ENCODE peak calls at places on chromosomes 5 and 9, in seven cellular contexts. One of them, this sample, is unnamed.

GRCh38 chr5:174825587-174825986 is 101.2 kb downstream of the MSX2 start:
- DNase-seq in psoas muscle: no peak
- DNase-seq in colonic mucosa: no peak
- DNase-seq in Peyer's patch: no peak
- DNase-seq in CD4-positive, alpha-beta T cell: no peak
- DNase-seq in NB4: no peak
- DNase-seq in body of pancreas: no peak
- DNase-seq in this sample: no peak

GRCh38 chr5:42638972-42639371 is 117.6 kb upstream of the CCDC152 start:
- DNase-seq in NB4: no peak
- DNase-seq in Peyer's patch: no peak
- DNase-seq in colonic mucosa: no peak
- DNase-seq in body of pancreas: no peak
- DNase-seq in CD4-positive, alpha-beta T cell: no peak
- DNase-seq in psoas muscle: no peak
- DNase-seq in this sample: no peak

GRCh38 chr9:97293207-97293721 is 14.2 kb upstream of the CCDC180 start:
- DNase-seq in Peyer's patch: no peak
- DNase-seq in body of pancreas: no peak
- DNase-seq in colonic mucosa: no peak
- DNase-seq in CD4-positive, alpha-beta T cell: no peak
- DNase-seq in psoas muscle: peak
- DNase-seq in NB4: no peak
- DNase-seq in this sample: no peak

GRCh38 chr9:37262410-37262809 is 142.0 kb downstream of the ZCCHC7 start:
- DNase-seq in CD4-positive, alpha-beta T cell: no peak
- DNase-seq in NB4: peak
- DNase-seq in body of pancreas: no peak
- DNase-seq in colonic mucosa: no peak
- DNase-seq in psoas muscle: no peak
- DNase-seq in Peyer's patch: no peak
- DNase-seq in this sample: no peak

GRCh38 chr9:76424491-76424890 is 30.3 kb upstream of the RFK start:
- DNase-seq in CD4-positive, alpha-beta T cell: no peak
- DNase-seq in psoas muscle: no peak
- DNase-seq in NB4: no peak
- DNase-seq in Peyer's patch: no peak
- DNase-seq in colonic mucosa: no peak
- DNase-seq in body of pancreas: no peak
- DNase-seq in this sample: no peak

GRCh38 chr5:7391688-7392400 is 4.1 kb upstream of the ADCY2 start:
- DNase-seq in colonic mucosa: peak
- DNase-seq in psoas muscle: no peak
- DNase-seq in Peyer's patch: no peak
- DNase-seq in body of pancreas: no peak
- DNase-seq in NB4: no peak
- DNase-seq in CD4-positive, alpha-beta T cell: no peak
- DNase-seq in this sample: no peak

GRCh38 chr9:131565369-131565768 is 20.0 kb downstream of the PRRT1B start:
- DNase-seq in NB4: no peak
- DNase-seq in colonic mucosa: no peak
- DNase-seq in psoas muscle: no peak
- DNase-seq in CD4-positive, alpha-beta T cell: no peak
- DNase-seq in body of pancreas: no peak
- DNase-seq in Peyer's patch: no peak
- DNase-seq in this sample: no peak

GRCh38 chr9:71820516-71820915 is 52.2 kb upstream of the CEMIP2 start:
- DNase-seq in Peyer's patch: no peak
- DNase-seq in NB4: no peak
- DNase-seq in body of pancreas: no peak
- DNase-seq in psoas muscle: no peak
- DNase-seq in colonic mucosa: no peak
- DNase-seq in CD4-positive, alpha-beta T cell: no peak
- DNase-seq in this sample: no peak

GRCh38 chr5:124064956-124065355 is 553.0 kb downstream of the CSNK1G3 start:
- DNase-seq in Peyer's patch: no peak
- DNase-seq in colonic mucosa: no peak
- DNase-seq in CD4-positive, alpha-beta T cell: no peak
- DNase-seq in psoas muscle: no peak
- DNase-seq in NB4: no peak
- DNase-seq in body of pancreas: no peak
- DNase-seq in this sample: no peak

GRCh38 chr5:145938699-145939531 is 2.5 kb downstream of the SH3RF2 start:
- DNase-seq in CD4-positive, alpha-beta T cell: no peak
- DNase-seq in colonic mucosa: peak
- DNase-seq in psoas muscle: no peak
- DNase-seq in Peyer's patch: no peak
- DNase-seq in body of pancreas: no peak
- DNase-seq in NB4: no peak
- DNase-seq in this sample: no peak

GRCh38 chr9:136438548-136438908 is 1.1 kb downstream of the INPP5E start:
- DNase-seq in body of pancreas: no peak
- DNase-seq in NB4: peak
- DNase-seq in Peyer's patch: no peak
- DNase-seq in colonic mucosa: no peak
- DNase-seq in psoas muscle: no peak
- DNase-seq in CD4-positive, alpha-beta T cell: no peak
- DNase-seq in this sample: no peak

GRCh38 chr9:103037508-103038477 is 42.7 kb downstream of the CYLC2 start:
- DNase-seq in NB4: peak
- DNase-seq in body of pancreas: no peak
- DNase-seq in CD4-positive, alpha-beta T cell: no peak
- DNase-seq in colonic mucosa: no peak
- DNase-seq in Peyer's patch: no peak
- DNase-seq in psoas muscle: peak
- DNase-seq in this sample: no peak

GRCh38 chr5:88256872-88257271 is 11.8 kb downstream of the TMEM161B start:
- DNase-seq in colonic mucosa: no peak
- DNase-seq in psoas muscle: no peak
- DNase-seq in CD4-positive, alpha-beta T cell: no peak
- DNase-seq in body of pancreas: no peak
- DNase-seq in NB4: no peak
- DNase-seq in Peyer's patch: no peak
- DNase-seq in this sample: no peak

GRCh38 chr9:126561582-126561981 is 52.1 kb upstream of the LMX1B start:
- DNase-seq in NB4: peak
- DNase-seq in psoas muscle: no peak
- DNase-seq in body of pancreas: no peak
- DNase-seq in colonic mucosa: no peak
- DNase-seq in Peyer's patch: no peak
- DNase-seq in CD4-positive, alpha-beta T cell: no peak
- DNase-seq in this sample: no peak

GRCh38 chr5:80852331-80853245 is 107.6 kb upstream of the RASGRF2 start:
- DNase-seq in psoas muscle: no peak
- DNase-seq in colonic mucosa: no peak
- DNase-seq in CD4-positive, alpha-beta T cell: no peak
- DNase-seq in Peyer's patch: no peak
- DNase-seq in body of pancreas: no peak
- DNase-seq in NB4: no peak
- DNase-seq in this sample: no peak

GRCh38 chr5:83470920-83471404 is 582 bp upstream of the VCAN start:
- DNase-seq in Peyer's patch: no peak
- DNase-seq in psoas muscle: no peak
- DNase-seq in body of pancreas: no peak
- DNase-seq in colonic mucosa: no peak
- DNase-seq in NB4: peak
- DNase-seq in CD4-positive, alpha-beta T cell: no peak
- DNase-seq in this sample: no peak

GRCh38 chr5:127228540-127229184 is 61.9 kb upstream of the MEGF10 start:
- DNase-seq in NB4: no peak
- DNase-seq in body of pancreas: no peak
- DNase-seq in colonic mucosa: no peak
- DNase-seq in psoas muscle: no peak
- DNase-seq in CD4-positive, alpha-beta T cell: no peak
- DNase-seq in Peyer's patch: no peak
- DNase-seq in this sample: no peak

DNA sequence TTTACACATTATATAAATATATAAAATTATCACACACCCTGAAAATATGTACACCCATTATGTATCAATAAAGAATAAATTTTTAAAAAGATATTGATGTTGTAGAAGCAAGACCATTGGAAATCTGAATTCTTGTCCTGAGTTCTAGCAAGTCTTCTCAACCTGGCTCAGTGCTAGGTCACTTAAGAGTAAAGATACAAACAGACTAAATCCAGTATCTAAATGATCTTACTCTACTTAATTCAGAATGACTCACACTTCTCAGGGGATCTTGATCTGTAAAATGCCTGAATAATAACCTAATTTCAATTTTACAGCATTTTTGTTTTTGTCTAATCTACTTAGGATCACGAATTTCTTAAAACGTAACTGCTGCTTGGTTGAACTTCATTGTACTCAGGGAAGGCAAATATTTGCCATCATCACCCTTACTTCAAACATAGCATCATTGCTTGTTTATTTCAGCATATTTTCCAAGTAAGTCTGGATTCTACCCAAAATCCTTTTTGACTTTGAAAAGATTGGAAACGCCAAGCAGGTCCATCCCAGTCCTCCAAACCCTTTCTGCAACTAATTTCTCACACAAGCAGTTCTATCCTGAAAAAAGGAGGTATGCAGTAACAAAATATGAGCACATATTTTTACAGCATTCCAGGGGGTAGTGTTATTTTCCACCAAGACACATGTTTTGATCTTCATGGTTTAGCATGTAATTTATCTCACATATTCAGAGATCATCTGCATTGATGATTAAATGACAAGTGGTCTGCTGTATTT is 582.6 kb downstream of the PSAT1 start:
- DNase-seq in colonic mucosa: no peak
- DNase-seq in CD4-positive, alpha-beta T cell: no peak
- DNase-seq in body of pancreas: no peak
- DNase-seq in psoas muscle: no peak
- DNase-seq in Peyer's patch: no peak
- DNase-seq in NB4: no peak
- DNase-seq in this sample: no peak
- TF ChIP-seq CTCF in colonic mucosa: no peak
- TF ChIP-seq CTCF in CD4-positive, alpha-beta T cell: no peak
- TF ChIP-seq CTCF in body of pancreas: no peak
- TF ChIP-seq CTCF in psoas muscle: no peak
- TF ChIP-seq CTCF in Peyer's patch: no peak
- TF ChIP-seq CTCF in NB4: no peak
- TF ChIP-seq CTCF in this sample: no peak

DNA sequence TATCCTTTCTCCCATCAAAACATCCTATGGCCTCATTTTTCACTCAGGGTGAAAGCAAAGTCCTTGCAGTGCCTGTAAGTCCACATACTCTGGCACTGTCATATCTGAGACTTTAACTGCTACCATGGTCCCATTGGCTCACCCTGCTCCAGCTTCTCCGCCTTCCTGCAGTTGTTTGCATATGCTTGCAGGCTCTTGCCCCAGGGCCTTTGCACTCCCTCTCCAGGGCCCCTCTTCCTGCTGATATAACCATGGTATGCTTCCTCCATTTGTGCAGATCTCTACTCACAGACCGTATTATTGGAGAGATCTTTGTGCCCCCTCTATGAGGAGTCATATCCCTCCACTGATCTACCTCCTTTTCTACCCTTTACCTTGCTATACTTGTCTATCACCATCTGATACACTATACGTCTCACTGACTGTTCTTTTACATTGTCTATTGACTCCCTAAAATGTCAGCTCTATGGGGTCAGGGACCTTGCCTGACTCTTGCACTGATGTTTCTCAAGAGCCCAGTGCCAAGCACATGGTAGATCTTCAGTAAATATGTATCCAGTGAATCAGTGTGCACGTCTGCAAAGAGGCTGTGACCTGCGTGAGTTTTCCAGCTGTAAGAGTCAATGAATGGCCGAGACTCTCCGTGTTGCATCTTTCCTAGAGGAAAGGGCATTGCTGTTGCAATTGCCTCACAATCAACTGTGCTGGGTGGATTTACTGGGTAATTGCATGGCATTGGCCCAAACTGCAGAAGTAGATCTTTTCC is 81.7 kb upstream of the CPEB4 start:
- DNase-seq in NB4: peak
- DNase-seq in body of pancreas: no peak
- DNase-seq in psoas muscle: no peak
- DNase-seq in CD4-positive, alpha-beta T cell: no peak
- DNase-seq in Peyer's patch: no peak
- DNase-seq in colonic mucosa: no peak
- DNase-seq in this sample: no peak
- TF ChIP-seq CTCF in NB4: no peak
- TF ChIP-seq CTCF in body of pancreas: no peak
- TF ChIP-seq CTCF in psoas muscle: no peak
- TF ChIP-seq CTCF in CD4-positive, alpha-beta T cell: no peak
- TF ChIP-seq CTCF in Peyer's patch: no peak
- TF ChIP-seq CTCF in colonic mucosa: no peak
- TF ChIP-seq CTCF in this sample: no peak

DNA sequence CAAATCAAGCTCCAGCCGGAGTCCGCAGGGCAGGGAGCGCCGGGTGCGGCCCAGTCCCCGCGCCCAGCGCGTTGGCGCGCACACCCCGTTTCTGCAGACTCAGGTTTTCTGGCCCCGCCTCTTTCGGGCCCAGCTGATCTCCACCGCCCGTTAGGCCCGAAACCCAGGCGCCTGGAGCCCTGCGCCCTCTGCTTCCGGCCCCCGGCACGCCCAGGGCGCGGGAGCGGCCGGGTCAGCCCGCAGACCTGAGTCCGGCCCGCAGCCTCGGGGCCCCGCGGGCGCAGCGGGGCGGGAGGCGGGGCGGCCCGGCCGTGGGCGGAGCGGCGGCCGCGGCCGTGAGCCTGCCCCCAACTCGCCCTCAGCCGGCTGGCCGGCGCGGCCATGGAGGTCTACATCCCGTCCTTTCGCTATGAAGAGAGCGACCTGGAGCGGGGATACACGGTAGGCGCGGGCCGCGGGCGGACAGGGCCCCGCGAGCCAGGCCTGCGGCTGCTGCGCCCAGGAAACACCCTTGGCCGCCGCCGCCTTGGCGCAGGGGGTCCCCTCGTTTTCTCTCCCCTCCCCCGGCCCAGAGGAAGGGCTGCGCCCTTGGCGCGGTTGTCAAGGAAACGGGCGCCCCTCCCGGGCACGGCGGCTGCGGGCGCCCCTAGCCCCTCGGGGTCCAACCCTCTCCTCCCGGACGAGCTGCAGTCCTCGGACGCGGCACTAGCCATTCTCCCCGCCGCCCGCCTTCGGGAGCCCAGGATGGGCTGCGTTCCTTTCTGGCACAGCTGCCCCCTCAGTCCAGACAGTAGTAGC is at the start of gene SNX24:
- DNase-seq in colonic mucosa: peak
- DNase-seq in body of pancreas: peak
- DNase-seq in CD4-positive, alpha-beta T cell: peak
- DNase-seq in psoas muscle: peak
- DNase-seq in Peyer's patch: peak
- DNase-seq in NB4: peak
- DNase-seq in this sample: peak
- TF ChIP-seq CTCF in colonic mucosa: no peak
- TF ChIP-seq CTCF in body of pancreas: no peak
- TF ChIP-seq CTCF in CD4-positive, alpha-beta T cell: no peak
- TF ChIP-seq CTCF in psoas muscle: no peak
- TF ChIP-seq CTCF in Peyer's patch: no peak
- TF ChIP-seq CTCF in NB4: no peak
- TF ChIP-seq CTCF in this sample: no peak

DNA sequence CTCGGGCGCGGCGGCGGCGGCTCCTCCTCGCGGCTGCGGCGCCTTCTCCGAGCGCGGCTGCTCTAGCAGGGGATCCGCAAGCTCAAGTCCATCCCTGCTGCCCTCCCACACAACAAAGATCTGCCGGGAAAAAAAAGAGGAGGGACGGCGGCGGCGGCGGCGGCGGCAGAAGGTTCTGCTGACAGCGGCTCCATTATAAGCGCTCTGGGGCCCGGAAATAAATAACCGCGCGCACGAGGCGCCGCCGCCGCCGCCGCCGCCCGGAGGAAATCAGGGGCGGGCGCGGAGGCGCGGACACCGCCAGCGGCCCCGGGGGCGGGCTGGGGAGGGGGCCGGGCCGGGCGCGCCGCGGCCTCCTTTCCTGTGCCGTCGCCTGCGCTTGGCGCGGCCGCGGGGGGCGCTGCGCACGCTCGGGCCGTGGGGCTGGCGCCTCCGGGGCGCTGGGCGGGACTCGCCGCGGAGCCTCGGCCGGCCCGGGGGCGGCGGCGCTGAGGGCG is at the start of gene ANKH:
- DNase-seq in CD4-positive, alpha-beta T cell: peak
- DNase-seq in psoas muscle: peak
- DNase-seq in Peyer's patch: peak
- DNase-seq in colonic mucosa: peak
- DNase-seq in NB4: peak
- DNase-seq in body of pancreas: peak
- DNase-seq in this sample: no peak
- TF ChIP-seq CTCF in CD4-positive, alpha-beta T cell: no peak
- TF ChIP-seq CTCF in psoas muscle: peak
- TF ChIP-seq CTCF in Peyer's patch: no peak
- TF ChIP-seq CTCF in colonic mucosa: no peak
- TF ChIP-seq CTCF in NB4: no peak
- TF ChIP-seq CTCF in body of pancreas: peak
- TF ChIP-seq CTCF in this sample: no peak

This sample was measured in omental fat pad.